ENCODE peak calls at places on chromosomes 11 and 22, in seven cellular contexts. G is activated CD8-positive, alpha-beta T cell treated with anti-CD3 and anti-CD28 coated beads for 36 hours; L is cardiac fibroblast; H is mesothelial cell of epicardium; B is chondrocyte; X is tibial artery; A is fibroblast of lung. Y is an unnamed sample.

GRCh38 chr11:36069576-36070214 is 125.8 kb downstream of the LDLRAD3 start:
- DNase-seq in B (no peak), X (no peak), A (no peak), H (no peak), G (no peak), L (no peak), Y (no peak)

GRCh38 chr11:107722671-107723070 is 10.8 kb upstream of the SLN start:
- DNase-seq in L (no peak), G (no peak), B (no peak), X (no peak), A (no peak), H (no peak), Y (no peak)

GRCh38 chr11:76313913-76314740 is 66.8 kb downstream of the THAP12 start:
- DNase-seq in B (no peak), A (no peak), L (no peak), X (no peak), G (no peak), H (no peak), Y (no peak)

GRCh38 chr11:128244896-128245295 is 342.5 kb downstream of the ETS1 start:
- DNase-seq in H (no peak), A (no peak), L (peak), G (no peak), B (no peak), X (no peak), Y (no peak)

GRCh38 chr11:72969894-72970335 is 155.7 kb downstream of the ATG16L2 start:
- DNase-seq in X (no peak), A (peak), L (peak), H (no peak), G (peak), B (no peak), Y (no peak)

GRCh38 chr11:77183421-77183984 is 55.5 kb downstream of the MYO7A start:
- DNase-seq in H (no peak), A (no peak), G (no peak), X (no peak), B (peak), L (no peak), Y (no peak)

GRCh38 chr22:36048911-36049677 is 20.5 kb upstream of the RBFOX2 start:
- DNase-seq in A (peak), B (no peak), H (no peak), L (peak), X (no peak), G (no peak), Y (no peak)

GRCh38 chr11:59787816-59788215 is 22.8 kb downstream of the MRPL16 start:
- DNase-seq in X (no peak), G (no peak), B (no peak), A (peak), H (no peak), L (peak), Y (no peak)

GRCh38 chr11:19607656-19608360 is 104.8 kb upstream of the NAV2 start:
- DNase-seq in G (no peak), X (no peak), B (no peak), L (peak), A (no peak), H (no peak), Y (no peak)

GRCh38 chr11:27857588-27857987 is 157.3 kb upstream of the BDNF start:
- DNase-seq in H (no peak), X (no peak), L (no peak), G (no peak), A (no peak), B (no peak), Y (no peak)

DNA sequence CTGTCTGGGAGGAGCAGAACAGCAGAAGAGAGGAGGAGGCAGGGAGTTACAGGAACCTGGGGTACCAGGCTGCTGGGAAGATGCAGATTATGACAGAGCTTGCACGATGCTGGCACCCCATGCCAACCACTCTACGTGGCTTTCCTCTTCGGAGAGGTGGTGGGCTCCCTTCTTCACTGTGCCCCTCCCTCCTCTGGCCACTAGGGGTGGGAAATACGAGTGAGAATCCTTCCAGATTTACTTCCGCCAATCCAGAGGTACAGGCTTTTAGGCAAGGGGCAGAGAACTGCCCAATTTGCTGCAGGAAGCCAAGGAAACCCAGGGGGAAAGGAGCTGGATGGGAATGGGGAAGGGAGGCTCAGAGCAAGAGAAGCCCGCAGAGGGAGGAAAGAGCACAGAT is 12.3 kb downstream of the HYOU1 start:
- DNase-seq in H (no peak), L (no peak), A (no peak), X (no peak), G (no peak), B (no peak), Y (no peak)
- TF ChIP-seq CTCF in H (peak), L (peak), A (no peak), X (no peak), G (peak), B (peak), Y (peak)

DNA sequence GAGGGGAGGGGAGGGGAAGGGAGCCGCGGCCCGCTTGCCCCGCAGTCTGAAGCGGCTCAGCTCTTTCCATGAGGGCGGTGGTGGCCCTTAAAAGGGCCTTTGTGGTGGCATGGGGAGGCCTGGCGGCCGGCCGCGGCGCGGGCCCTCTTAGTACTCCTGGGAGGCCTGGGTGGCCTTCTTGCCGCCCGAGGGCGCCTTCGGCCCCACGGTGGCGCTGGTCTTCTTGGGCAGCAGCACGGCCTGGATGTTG is 6.9 kb downstream of the DPAGT1 start:
- DNase-seq in G (no peak), L (peak), H (no peak), B (no peak), A (peak), X (peak), Y (no peak)
- TF ChIP-seq CTCF in G (peak), L (peak), H (peak), B (peak), A (peak), X (peak), Y (peak)

GRCh38 chr11:6677018-6677417 is 6.1 kb downstream of the MRPL17 start:
- DNase-seq in B (no peak), A (no peak), G (no peak), X (no peak), L (no peak), H (no peak), Y (no peak)
- TF ChIP-seq CTCF in B (no peak), A (no peak), G (no peak), X (no peak), L (no peak), H (no peak), Y (no peak)

GRCh38 chr11:12216542-12217422 is 106.4 kb downstream of the MICAL2 start:
- DNase-seq in B (no peak), H (no peak), L (no peak), A (peak), X (no peak), G (no peak), Y (no peak)

GRCh38 chr11:12214751-12215150 is 104.4 kb downstream of the MICAL2 start:
- DNase-seq in G (no peak), X (no peak), B (no peak), H (no peak), A (no peak), L (peak), Y (no peak)

GRCh38 chr11:12213920-12214319 is 103.5 kb downstream of the MICAL2 start:
- DNase-seq in G (no peak), L (no peak), A (no peak), X (no peak), H (no peak), B (no peak), Y (no peak)

GRCh38 chr11:12216100-12216499 is 105.7 kb downstream of the MICAL2 start:
- DNase-seq in B (no peak), A (no peak), G (no peak), X (no peak), L (no peak), H (no peak), Y (no peak)

GRCh38 chr11:12215192-12215591 is 104.8 kb downstream of the MICAL2 start:
- DNase-seq in X (no peak), B (no peak), G (no peak), H (no peak), L (no peak), A (no peak), Y (no peak)
- TF ChIP-seq CTCF in X (no peak), B (no peak), G (no peak), H (no peak), L (no peak), A (no peak), Y (no peak)

GRCh38 chr22:45208993-45209838 is 31.5 kb downstream of the KIAA0930 start:
- DNase-seq in X (peak), L (peak), H (no peak), G (peak), B (peak), A (peak), Y (no peak)
- TF ChIP-seq CTCF in X (peak), L (peak), H (peak), G (peak), B (peak), A (peak), Y (peak)

Y was measured in progenitor cell of endocrine pancreas.